ENCODE peak calls at places on chromosome 4, in four cellular contexts. Y is pancreas, V is transverse colon, O is kidney. S is an unnamed sample. For H3K9me3, the result is how much of the 10 kb centered on the place peaks cover.

GRCh38 chr4:112358952-112359749 is 62.0 kb downstream of the ALPK1 start:
- DNase-seq in Y (no peak), V (no peak), O (peak), S (no peak)

GRCh38 chr4:129233691-129234090 is 137.7 kb downstream of the C4orf33 start:
- DNase-seq in Y (no peak), V (no peak), O (no peak), S (no peak)

GRCh38 chr4:76803522-76803921 is 94.4 kb downstream of the SOWAHB start:
- DNase-seq in Y (no peak), V (no peak), O (no peak), S (no peak)

GRCh38 chr4:16745009-16745408 is 153.4 kb downstream of the LDB2 start:
- DNase-seq in Y (no peak), V (no peak), O (no peak), S (no peak)

GRCh38 chr4:74330295-74330750 is 22.1 kb downstream of the EPGN start:
- DNase-seq in Y (no peak), V (no peak), O (no peak), S (no peak)

GRCh38 chr4:2304321-2304876 is 42.5 kb upstream of the MXD4 start:
- DNase-seq in Y (no peak), V (no peak), O (no peak), S (no peak)

GRCh38 chr4:40811886-40812857 is 62.4 kb downstream of the NSUN7 start:
- DNase-seq in Y (no peak), V (no peak), O (no peak), S (no peak)

GRCh38 chr4:89575840-89576239 is 261.1 kb downstream of the SNCA start:
- DNase-seq in Y (no peak), V (no peak), O (no peak), S (no peak)

GRCh38 chr4:145390566-145390965 is 91.1 kb upstream of the SMAD1 start:
- DNase-seq in Y (no peak), V (no peak), O (no peak), S (no peak)

GRCh38 chr4:26294904-26295303 is 25.9 kb upstream of the RBPJ start:
- DNase-seq in Y (no peak), V (no peak), O (no peak), S (no peak)

GRCh38 chr4:122798101-122798500 is 28.5 kb upstream of the FGF2 start:
- DNase-seq in Y (no peak), V (no peak), O (peak), S (peak)

GRCh38 chr4:152515678-152516077 is 20.2 kb downstream of the FBXW7 start:
- DNase-seq in Y (no peak), V (no peak), O (no peak), S (no peak)

GRCh38 chr4:705278-706082 is at the start of gene PCGF3:
- DNase-seq in Y (peak), V (peak), O (peak), S (peak)

GRCh38 chr4:27094785-27095184 is 234.1 kb downstream of the STIM2 start:
- DNase-seq in Y (no peak), V (no peak), O (no peak), S (no peak)

GRCh38 chr4:7191546-7192251 is 639 bp upstream of the SORCS2 start:
- DNase-seq in Y (no peak), V (no peak), O (no peak), S (no peak)
- H3K4me3 ChIP-seq in Y (no peak), V (no peak), O (no peak), S (peak)

DNA sequence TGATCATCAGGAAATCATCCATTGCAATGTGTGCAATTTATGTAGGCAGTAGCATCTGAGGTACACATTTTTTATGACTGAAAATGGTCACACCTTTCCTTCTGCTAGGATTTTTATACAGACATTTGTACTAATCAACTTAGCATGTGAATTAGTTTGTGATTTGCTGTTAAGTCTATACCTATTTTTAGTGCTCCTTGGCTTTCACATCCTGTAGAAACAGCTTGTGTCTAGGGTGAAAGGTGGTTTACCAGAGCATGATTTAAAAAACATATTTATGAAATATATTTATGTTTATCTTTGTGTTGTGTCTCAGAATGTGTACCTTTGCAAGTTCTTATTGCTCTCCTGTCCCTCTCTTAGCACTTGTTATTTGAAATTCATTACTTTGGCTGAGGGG is 916.0 kb downstream of the TECRL start:
- DNase-seq in Y (no peak), V (no peak), O (no peak), S (no peak)
- H3K9me3 ChIP-seq in Y (under half), V (under half), O (under half), S (under half)

GRCh38 chr4:82432596-82432995 is 2.2 kb downstream of the ENOPH1 start:
- DNase-seq in Y (no peak), V (no peak), O (no peak), S (no peak)
- H3K4me3 ChIP-seq in Y (no peak), V (no peak), O (no peak), S (no peak)

GRCh38 chr4:160492181-160492580 is 1389.3 kb downstream of the RAPGEF2 start:
- DNase-seq in Y (no peak), V (no peak), O (no peak), S (peak)
- H3K9me3 ChIP-seq in Y (under half), V (under half), O (under half), S (under half)